ENCODE peak calls at places on chromosome 13, in four cellular contexts. One of them, this sample, is unnamed.

GRCh38 chr13:73421310-73421912 is 362.6 kb downstream of the KLF5 start:
- DNase-seq in IMR-90: peak; percentile 68
- DNase-seq in endothelial cell of umbilical vein: no peak
- DNase-seq in K562: no peak
- DNase-seq in this sample: no peak

GRCh38 chr13:27065582-27065981 is 106.0 kb downstream of the USP12 start:
- DNase-seq in IMR-90: no peak
- DNase-seq in endothelial cell of umbilical vein: no peak
- DNase-seq in K562: no peak
- DNase-seq in this sample: no peak

GRCh38 chr13:75779393-75779792 is 143.3 kb downstream of the LMO7 start:
- DNase-seq in endothelial cell of umbilical vein: no peak
- DNase-seq in K562: no peak
- DNase-seq in IMR-90: no peak
- DNase-seq in this sample: no peak

GRCh38 chr13:52084971-52085370 is 43.9 kb downstream of the NEK5 start:
- DNase-seq in endothelial cell of umbilical vein: no peak
- DNase-seq in K562: no peak
- DNase-seq in IMR-90: no peak
- DNase-seq in this sample: no peak

GRCh38 chr13:96993660-96994029 is 631 bp downstream of the OXGR1 start:
- DNase-seq in IMR-90: no peak
- DNase-seq in endothelial cell of umbilical vein: no peak
- DNase-seq in K562: no peak
- DNase-seq in this sample: no peak

GRCh38 chr13:77337159-77337558 is 10.3 kb upstream of the MYCBP2 start:
- DNase-seq in IMR-90: no peak
- DNase-seq in K562: no peak
- DNase-seq in endothelial cell of umbilical vein: no peak
- DNase-seq in this sample: no peak

GRCh38 chr13:98189841-98190505 is 12.9 kb upstream of the RNF113B start:
- DNase-seq in endothelial cell of umbilical vein: peak; percentile 23
- DNase-seq in IMR-90: no peak
- DNase-seq in K562: no peak
- DNase-seq in this sample: no peak

GRCh38 chr13:106756446-106756845 is 188.5 kb upstream of the ARGLU1 start:
- DNase-seq in endothelial cell of umbilical vein: no peak
- DNase-seq in IMR-90: no peak
- DNase-seq in K562: no peak
- DNase-seq in this sample: no peak

GRCh38 chr13:30905932-30906383 is at the start of gene MEDAG:
- DNase-seq in K562: no peak
- DNase-seq in IMR-90: peak; percentile 57
- DNase-seq in endothelial cell of umbilical vein: peak; percentile 85
- DNase-seq in this sample: no peak

GRCh38 chr13:98103942-98104880 is 38.7 kb upstream of the FARP1 start:
- DNase-seq in K562: peak; percentile 21
- DNase-seq in IMR-90: peak; percentile 43
- DNase-seq in endothelial cell of umbilical vein: no peak
- DNase-seq in this sample: no peak

GRCh38 chr13:46604226-46604968 is 51.4 kb downstream of the LRCH1 start:
- DNase-seq in K562: no peak
- DNase-seq in IMR-90: no peak
- DNase-seq in endothelial cell of umbilical vein: no peak
- DNase-seq in this sample: no peak

GRCh38 chr13:25329706-25330105 is 28.3 kb downstream of the NUP58 start:
- DNase-seq in IMR-90: peak; percentile 26
- DNase-seq in endothelial cell of umbilical vein: no peak
- DNase-seq in K562: no peak
- DNase-seq in this sample: no peak

GRCh38 chr13:73274147-73274546 is 215.3 kb downstream of the KLF5 start:
- DNase-seq in endothelial cell of umbilical vein: no peak
- DNase-seq in K562: no peak
- DNase-seq in IMR-90: peak; percentile 27
- DNase-seq in this sample: no peak

GRCh38 chr13:66617786-66618185 is 612.4 kb downstream of the PCDH9 start:
- DNase-seq in endothelial cell of umbilical vein: no peak
- DNase-seq in IMR-90: no peak
- DNase-seq in K562: no peak
- DNase-seq in this sample: no peak

GRCh38 chr13:26561636-26562537 is 4.4 kb downstream of the WASF3 start:
- DNase-seq in endothelial cell of umbilical vein: peak; percentile 64
- DNase-seq in IMR-90: peak; percentile 84
- DNase-seq in K562: no peak
- DNase-seq in this sample: no peak

GRCh38 chr13:71912524-71912923 is 45.5 kb upstream of the DACH1 start:
- DNase-seq in IMR-90: peak; percentile 1
- DNase-seq in endothelial cell of umbilical vein: no peak
- DNase-seq in K562: no peak
- DNase-seq in this sample: no peak

GRCh38 chr13:79328510-79328909 is 77.5 kb downstream of the RBM26 start:
- DNase-seq in IMR-90: no peak
- DNase-seq in K562: no peak
- DNase-seq in endothelial cell of umbilical vein: no peak
- DNase-seq in this sample: no peak
- TF ChIP-seq FOS in IMR-90: no peak
- TF ChIP-seq FOS in K562: no peak
- TF ChIP-seq FOS in endothelial cell of umbilical vein: no peak
- TF ChIP-seq FOS in this sample: no peak

DNA sequence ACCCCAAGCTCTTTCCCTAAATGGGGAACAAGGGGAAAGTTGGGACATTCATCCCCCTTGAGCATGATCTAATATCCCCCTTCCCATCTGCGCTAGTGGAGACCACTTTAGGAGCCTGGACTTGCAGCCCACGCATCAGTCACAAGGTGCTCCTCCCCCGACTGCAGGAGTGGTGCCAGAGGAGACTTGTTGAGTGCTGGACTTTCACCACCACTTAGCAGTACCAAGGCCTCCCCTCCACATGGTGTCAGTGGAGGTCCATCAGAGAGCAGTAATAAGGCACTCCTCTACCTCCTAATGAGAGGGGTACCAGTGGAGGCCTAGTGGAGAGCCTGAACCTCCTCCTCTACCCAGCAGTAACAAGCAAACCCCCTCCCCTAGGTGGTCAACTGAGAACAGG is 22.5 kb downstream of the CAB39L start:
- DNase-seq in IMR-90: no peak
- DNase-seq in endothelial cell of umbilical vein: peak; percentile 3
- DNase-seq in K562: peak; percentile 7
- DNase-seq in this sample: peak; percentile 24
- TF ChIP-seq FOS in IMR-90: no peak
- TF ChIP-seq FOS in endothelial cell of umbilical vein: no peak
- TF ChIP-seq FOS in K562: no peak
- TF ChIP-seq FOS in this sample: no peak

GRCh38 chr13:48950507-48950886 is 25.2 kb upstream of the FNDC3A start:
- DNase-seq in IMR-90: peak; percentile 27
- DNase-seq in K562: no peak
- DNase-seq in endothelial cell of umbilical vein: no peak
- DNase-seq in this sample: no peak

GRCh38 chr13:48949566-48950506 is 25.9 kb upstream of the FNDC3A start:
- DNase-seq in IMR-90: no peak
- DNase-seq in K562: no peak
- DNase-seq in endothelial cell of umbilical vein: no peak
- DNase-seq in this sample: no peak

DNA sequence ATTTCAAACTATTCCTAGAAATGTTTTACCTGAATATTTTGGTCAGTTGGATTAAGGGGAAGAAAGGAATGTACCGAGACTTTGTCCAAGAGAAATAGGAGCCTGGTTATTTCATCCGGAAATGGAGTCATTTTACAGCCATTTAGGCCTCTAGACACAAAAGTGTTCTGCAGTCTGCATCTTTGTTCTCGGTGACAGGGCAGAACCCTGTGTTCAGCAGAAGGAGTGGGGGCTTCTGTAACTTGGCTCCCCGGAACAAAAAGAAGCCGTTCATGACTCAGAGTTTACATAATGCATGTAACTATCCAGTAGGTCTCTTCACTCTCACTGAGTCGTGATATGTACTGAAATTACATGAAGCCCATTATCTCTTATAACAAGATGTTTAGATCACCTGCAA is 21.6 kb upstream of the FNDC3A start:
- DNase-seq in K562: no peak
- DNase-seq in endothelial cell of umbilical vein: no peak
- DNase-seq in IMR-90: peak; percentile 51
- DNase-seq in this sample: no peak
- TF ChIP-seq FOS in K562: no peak
- TF ChIP-seq FOS in endothelial cell of umbilical vein: no peak
- TF ChIP-seq FOS in IMR-90: peak; percentile 27
- TF ChIP-seq FOS in this sample: no peak

GRCh38 chr13:113327391-113327765 is 30.3 kb downstream of the LAMP1 start:
- DNase-seq in K562: no peak
- DNase-seq in IMR-90: no peak
- DNase-seq in endothelial cell of umbilical vein: no peak
- DNase-seq in this sample: no peak
- TF ChIP-seq FOS in K562: no peak
- TF ChIP-seq FOS in IMR-90: no peak
- TF ChIP-seq FOS in endothelial cell of umbilical vein: no peak
- TF ChIP-seq FOS in this sample: no peak

This sample was measured in GM12878.